ENCODE peak calls at places on chromosomes 5 and 9, in four cellular contexts. Q, P, B and T are unnamed samples.

GRCh38 chr9:115164511-115164974 is 46.6 kb upstream of the TNC start:
- DNase-seq in Q (no peak), P (peak), B (peak), T (peak)

GRCh38 chr5:93593476-93594060 is 10.5 kb downstream of the NR2F1 start:
- DNase-seq in Q (no peak), P (peak), B (no peak), T (no peak)

GRCh38 chr5:34045996-34046395 is 3.0 kb upstream of the C1QTNF3 start:
- DNase-seq in Q (peak), P (peak), B (peak), T (no peak)

GRCh38 chr5:107129051-107129450 is 541.7 kb downstream of the EFNA5 start:
- DNase-seq in Q (no peak), P (peak), B (no peak), T (no peak)

GRCh38 chr5:97377582-97377981 is 194.5 kb upstream of the RIOK2 start:
- DNase-seq in Q (no peak), P (no peak), B (no peak), T (no peak)

GRCh38 chr9:69760278-69760610 is 433 bp upstream of the PTAR1 start:
- DNase-seq in Q (no peak), P (no peak), B (no peak), T (peak)

GRCh38 chr9:127569819-127570401 is 42.2 kb upstream of the STXBP1 start:
- DNase-seq in Q (no peak), P (no peak), B (peak), T (no peak)

GRCh38 chr5:167944121-167944858 is 347.2 kb upstream of the WWC1 start:
- DNase-seq in Q (no peak), P (no peak), B (no peak), T (no peak)

GRCh38 chr5:139637438-139638089 is 10.6 kb upstream of the CXXC5 start:
- DNase-seq in Q (peak), P (peak), B (peak), T (peak)

GRCh38 chr9:25709941-25710340 is 31.7 kb upstream of the TUSC1 start:
- DNase-seq in Q (no peak), P (no peak), B (no peak), T (no peak)

GRCh38 chr9:87676976-87677775 is 48.7 kb upstream of the CTSL start:
- DNase-seq in Q (no peak), P (peak), B (peak), T (no peak)

GRCh38 chr9:35718726-35719511 is 13.1 kb downstream of the TLN1 start:
- DNase-seq in Q (no peak), P (no peak), B (no peak), T (no peak)